ENCODE peak calls at places on chromosome 6, in nine cellular contexts. One of them, this sample, is unnamed.

GRCh38 chr6:104638841-104639290 is 220.9 kb downstream of the HACE1 start:
- DNase-seq in GM13976: no peak
- DNase-seq in HFF-Myc: no peak
- DNase-seq in brain microvascular endothelial cell: no peak
- DNase-seq in cardiac muscle cell: peak; percentile 87
- DNase-seq in RWPE1: no peak
- DNase-seq in fibroblast of mammary gland: peak; percentile 73
- DNase-seq in RWPE2: no peak
- DNase-seq in fibroblast of the aortic adventitia: peak; percentile 14
- DNase-seq in this sample: no peak

GRCh38 chr6:25447570-25447929 is 168.4 kb downstream of the CARMIL1 start:
- DNase-seq in fibroblast of the aortic adventitia: no peak
- DNase-seq in RWPE2: no peak
- DNase-seq in cardiac muscle cell: no peak
- DNase-seq in GM13976: peak; percentile 16
- DNase-seq in HFF-Myc: no peak
- DNase-seq in RWPE1: no peak
- DNase-seq in fibroblast of mammary gland: no peak
- DNase-seq in brain microvascular endothelial cell: no peak
- DNase-seq in this sample: no peak

GRCh38 chr6:16339263-16339587 is 100.8 kb downstream of the GMPR start:
- DNase-seq in cardiac muscle cell: no peak
- DNase-seq in fibroblast of the aortic adventitia: no peak
- DNase-seq in HFF-Myc: no peak
- DNase-seq in RWPE1: no peak
- DNase-seq in fibroblast of mammary gland: no peak
- DNase-seq in RWPE2: no peak
- DNase-seq in GM13976: no peak
- DNase-seq in brain microvascular endothelial cell: no peak
- DNase-seq in this sample: no peak

GRCh38 chr6:83019741-83020140 is 45.9 kb downstream of the UBE3D start:
- DNase-seq in fibroblast of the aortic adventitia: no peak
- DNase-seq in brain microvascular endothelial cell: no peak
- DNase-seq in fibroblast of mammary gland: no peak
- DNase-seq in cardiac muscle cell: no peak
- DNase-seq in RWPE2: no peak
- DNase-seq in GM13976: no peak
- DNase-seq in HFF-Myc: no peak
- DNase-seq in RWPE1: no peak
- DNase-seq in this sample: no peak

GRCh38 chr6:17813561-17813960 is 106.8 kb upstream of the NUP153 start:
- DNase-seq in brain microvascular endothelial cell: no peak
- DNase-seq in cardiac muscle cell: no peak
- DNase-seq in HFF-Myc: no peak
- DNase-seq in fibroblast of mammary gland: no peak
- DNase-seq in RWPE1: no peak
- DNase-seq in fibroblast of the aortic adventitia: no peak
- DNase-seq in RWPE2: no peak
- DNase-seq in GM13976: no peak
- DNase-seq in this sample: no peak

GRCh38 chr6:117605169-117605826 is 3.0 kb upstream of the GOPC start:
- DNase-seq in HFF-Myc: peak; percentile 74
- DNase-seq in GM13976: peak; percentile 64
- DNase-seq in fibroblast of the aortic adventitia: peak; percentile 90
- DNase-seq in brain microvascular endothelial cell: peak; percentile 56
- DNase-seq in fibroblast of mammary gland: peak; percentile 85
- DNase-seq in RWPE2: no peak
- DNase-seq in cardiac muscle cell: peak; percentile 86
- DNase-seq in RWPE1: peak; percentile 68
- DNase-seq in this sample: no peak

GRCh38 chr6:45495404-45496084 is 117.8 kb upstream of the SUPT3H start:
- DNase-seq in GM13976: no peak
- DNase-seq in fibroblast of mammary gland: no peak
- DNase-seq in cardiac muscle cell: no peak
- DNase-seq in HFF-Myc: no peak
- DNase-seq in fibroblast of the aortic adventitia: no peak
- DNase-seq in RWPE1: no peak
- DNase-seq in RWPE2: no peak
- DNase-seq in brain microvascular endothelial cell: no peak
- DNase-seq in this sample: no peak

GRCh38 chr6:37354526-37355384 is 972 bp downstream of the RNF8 start:
- DNase-seq in RWPE2: peak; percentile 45
- DNase-seq in brain microvascular endothelial cell: no peak
- DNase-seq in cardiac muscle cell: peak; percentile 28
- DNase-seq in GM13976: peak; percentile 61
- DNase-seq in fibroblast of the aortic adventitia: no peak
- DNase-seq in HFF-Myc: no peak
- DNase-seq in RWPE1: peak; percentile 57
- DNase-seq in fibroblast of mammary gland: peak; percentile 15
- DNase-seq in this sample: peak; percentile 44

GRCh38 chr6:158759966-158760617 is 59.1 kb downstream of the EZR start:
- DNase-seq in brain microvascular endothelial cell: no peak
- DNase-seq in cardiac muscle cell: no peak
- DNase-seq in fibroblast of mammary gland: no peak
- DNase-seq in RWPE1: no peak
- DNase-seq in HFF-Myc: no peak
- DNase-seq in GM13976: no peak
- DNase-seq in fibroblast of the aortic adventitia: no peak
- DNase-seq in RWPE2: no peak
- DNase-seq in this sample: no peak

GRCh38 chr6:17932362-17932852 is 55.0 kb downstream of the KIF13A start:
- DNase-seq in fibroblast of the aortic adventitia: peak; percentile 89
- DNase-seq in cardiac muscle cell: peak; percentile 96
- DNase-seq in RWPE2: no peak
- DNase-seq in GM13976: no peak
- DNase-seq in fibroblast of mammary gland: peak; percentile 96
- DNase-seq in HFF-Myc: peak; percentile 81
- DNase-seq in RWPE1: no peak
- DNase-seq in brain microvascular endothelial cell: peak; percentile 95
- DNase-seq in this sample: no peak

GRCh38 chr6:2859325-2859700 is 17.6 kb upstream of the SERPINB1 start:
- DNase-seq in brain microvascular endothelial cell: no peak
- DNase-seq in RWPE1: no peak
- DNase-seq in fibroblast of the aortic adventitia: no peak
- DNase-seq in HFF-Myc: no peak
- DNase-seq in cardiac muscle cell: no peak
- DNase-seq in RWPE2: no peak
- DNase-seq in GM13976: no peak
- DNase-seq in fibroblast of mammary gland: no peak
- DNase-seq in this sample: no peak

GRCh38 chr6:111129003-111129402 is 41.7 kb downstream of the SLC16A10 start:
- DNase-seq in HFF-Myc: no peak
- DNase-seq in brain microvascular endothelial cell: no peak
- DNase-seq in fibroblast of the aortic adventitia: peak; percentile 5
- DNase-seq in RWPE1: no peak
- DNase-seq in cardiac muscle cell: peak; percentile 25
- DNase-seq in fibroblast of mammary gland: peak; percentile 6
- DNase-seq in GM13976: no peak
- DNase-seq in RWPE2: no peak
- DNase-seq in this sample: no peak

GRCh38 chr6:168815229-168815628 is 374.2 kb downstream of the SMOC2 start:
- DNase-seq in RWPE2: no peak
- DNase-seq in HFF-Myc: no peak
- DNase-seq in GM13976: no peak
- DNase-seq in cardiac muscle cell: peak; percentile 6
- DNase-seq in brain microvascular endothelial cell: no peak
- DNase-seq in fibroblast of the aortic adventitia: no peak
- DNase-seq in RWPE1: no peak
- DNase-seq in fibroblast of mammary gland: no peak
- DNase-seq in this sample: no peak

DNA sequence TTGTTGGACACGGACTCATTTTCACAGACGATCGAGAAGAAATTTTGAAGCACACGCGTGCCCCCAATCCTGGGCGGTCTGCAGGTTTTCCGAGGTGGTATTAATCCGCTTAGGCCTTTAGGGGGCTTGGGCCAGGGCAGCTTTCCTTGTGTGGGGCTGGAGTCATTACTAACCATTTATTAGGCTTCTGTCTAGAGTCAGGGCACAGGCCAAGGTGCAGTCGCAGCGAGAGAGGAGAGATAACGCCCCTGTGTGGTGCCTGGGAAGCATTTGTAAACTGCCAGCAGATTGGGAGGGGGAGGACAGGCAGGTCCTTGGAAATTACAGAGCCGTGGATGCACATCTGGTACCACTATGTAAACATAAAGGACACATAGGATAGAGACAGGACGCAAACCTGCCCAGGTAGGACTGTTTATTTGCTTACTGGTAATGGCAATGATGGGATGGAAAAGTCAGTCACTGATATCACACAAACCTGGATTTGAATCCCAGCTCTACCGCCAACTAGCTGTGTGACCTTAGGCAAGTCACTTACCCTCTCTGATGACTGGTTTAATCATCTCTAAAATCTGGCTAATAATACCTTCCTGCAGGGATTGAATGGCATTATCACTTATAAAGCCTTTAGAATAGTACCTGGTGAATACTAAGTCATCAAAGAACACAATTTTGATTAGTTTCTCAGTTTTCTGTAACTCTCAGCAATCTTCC is 76.4 kb downstream of the TMEM242 start:
- DNase-seq in HFF-Myc: no peak
- DNase-seq in fibroblast of mammary gland: no peak
- DNase-seq in brain microvascular endothelial cell: no peak
- DNase-seq in RWPE1: no peak
- DNase-seq in GM13976: no peak
- DNase-seq in cardiac muscle cell: no peak
- DNase-seq in RWPE2: no peak
- DNase-seq in fibroblast of the aortic adventitia: no peak
- DNase-seq in this sample: no peak
- TF ChIP-seq CTCF in HFF-Myc: no peak
- TF ChIP-seq CTCF in fibroblast of mammary gland: no peak
- TF ChIP-seq CTCF in brain microvascular endothelial cell: no peak
- TF ChIP-seq CTCF in RWPE1: no peak
- TF ChIP-seq CTCF in GM13976: no peak
- TF ChIP-seq CTCF in cardiac muscle cell: no peak
- TF ChIP-seq CTCF in RWPE2: no peak
- TF ChIP-seq CTCF in fibroblast of the aortic adventitia: no peak
- TF ChIP-seq CTCF in this sample: no peak

DNA sequence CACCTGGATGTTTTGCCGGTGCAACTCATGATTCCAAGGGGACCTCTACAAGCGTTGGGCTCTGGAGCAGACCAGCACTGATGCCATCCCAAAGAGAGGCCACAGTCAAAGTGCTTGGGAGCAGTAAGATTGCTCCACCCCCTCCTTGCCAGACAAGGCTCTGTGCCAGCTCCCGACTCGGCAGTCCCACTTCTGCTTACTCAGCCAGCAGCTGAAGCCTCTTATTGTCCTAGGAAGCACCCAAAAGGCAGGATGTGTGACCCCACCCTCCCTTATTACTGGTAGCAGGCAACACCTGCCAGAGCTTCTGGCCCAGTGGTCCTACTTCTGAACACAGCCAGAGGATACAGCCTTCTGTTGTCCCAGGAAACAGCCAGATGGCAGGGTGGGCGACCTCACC is 614.2 kb downstream of the TENT5A start:
- DNase-seq in fibroblast of mammary gland: peak; percentile 43
- DNase-seq in GM13976: no peak
- DNase-seq in fibroblast of the aortic adventitia: no peak
- DNase-seq in brain microvascular endothelial cell: no peak
- DNase-seq in RWPE2: no peak
- DNase-seq in RWPE1: no peak
- DNase-seq in HFF-Myc: no peak
- DNase-seq in cardiac muscle cell: no peak
- DNase-seq in this sample: no peak
- TF ChIP-seq CTCF in fibroblast of mammary gland: no peak
- TF ChIP-seq CTCF in GM13976: no peak
- TF ChIP-seq CTCF in fibroblast of the aortic adventitia: no peak
- TF ChIP-seq CTCF in brain microvascular endothelial cell: no peak
- TF ChIP-seq CTCF in RWPE2: no peak
- TF ChIP-seq CTCF in RWPE1: no peak
- TF ChIP-seq CTCF in HFF-Myc: no peak
- TF ChIP-seq CTCF in cardiac muscle cell: no peak
- TF ChIP-seq CTCF in this sample: no peak

GRCh38 chr6:106014930-106015329 is 71.2 kb upstream of the PRDM1 start:
- DNase-seq in HFF-Myc: no peak
- DNase-seq in fibroblast of the aortic adventitia: no peak
- DNase-seq in cardiac muscle cell: no peak
- DNase-seq in GM13976: no peak
- DNase-seq in fibroblast of mammary gland: no peak
- DNase-seq in brain microvascular endothelial cell: no peak
- DNase-seq in RWPE1: no peak
- DNase-seq in RWPE2: no peak
- DNase-seq in this sample: no peak
- TF ChIP-seq CTCF in HFF-Myc: no peak
- TF ChIP-seq CTCF in fibroblast of the aortic adventitia: no peak
- TF ChIP-seq CTCF in cardiac muscle cell: no peak
- TF ChIP-seq CTCF in GM13976: no peak
- TF ChIP-seq CTCF in fibroblast of mammary gland: no peak
- TF ChIP-seq CTCF in brain microvascular endothelial cell: no peak
- TF ChIP-seq CTCF in RWPE1: no peak
- TF ChIP-seq CTCF in RWPE2: no peak
- TF ChIP-seq CTCF in this sample: no peak

DNA sequence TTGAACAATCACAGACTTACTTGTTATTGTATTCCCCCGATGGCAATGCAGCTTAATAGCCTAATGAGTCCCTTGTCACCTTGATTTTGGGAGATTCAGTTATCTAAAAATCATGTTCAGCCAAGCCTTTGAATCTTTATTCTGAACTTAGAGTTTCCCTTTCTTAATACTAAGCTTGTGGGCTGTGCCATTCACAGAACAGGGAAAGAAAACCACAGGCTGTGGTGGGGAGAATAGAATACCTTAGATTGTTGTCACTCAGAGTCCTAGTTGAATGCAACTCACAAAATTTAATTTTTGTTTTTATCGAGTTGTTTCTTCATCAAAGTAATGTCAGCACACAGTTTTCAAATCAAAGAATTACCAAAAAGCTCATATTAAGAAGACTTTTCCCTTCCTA is 37.4 kb downstream of the RFPL4B start:
- DNase-seq in GM13976: no peak
- DNase-seq in fibroblast of mammary gland: no peak
- DNase-seq in RWPE2: no peak
- DNase-seq in cardiac muscle cell: no peak
- DNase-seq in RWPE1: no peak
- DNase-seq in fibroblast of the aortic adventitia: no peak
- DNase-seq in brain microvascular endothelial cell: no peak
- DNase-seq in HFF-Myc: no peak
- DNase-seq in this sample: no peak
- TF ChIP-seq CTCF in GM13976: no peak
- TF ChIP-seq CTCF in fibroblast of mammary gland: no peak
- TF ChIP-seq CTCF in RWPE2: no peak
- TF ChIP-seq CTCF in cardiac muscle cell: no peak
- TF ChIP-seq CTCF in RWPE1: no peak
- TF ChIP-seq CTCF in fibroblast of the aortic adventitia: no peak
- TF ChIP-seq CTCF in brain microvascular endothelial cell: no peak
- TF ChIP-seq CTCF in HFF-Myc: no peak
- TF ChIP-seq CTCF in this sample: no peak

GRCh38 chr6:166591026-166591425 is 4.5 kb upstream of the RAMACL start:
- DNase-seq in RWPE1: no peak
- DNase-seq in GM13976: no peak
- DNase-seq in cardiac muscle cell: no peak
- DNase-seq in fibroblast of mammary gland: no peak
- DNase-seq in HFF-Myc: no peak
- DNase-seq in RWPE2: no peak
- DNase-seq in fibroblast of the aortic adventitia: no peak
- DNase-seq in brain microvascular endothelial cell: no peak
- DNase-seq in this sample: no peak
- TF ChIP-seq CTCF in RWPE1: no peak
- TF ChIP-seq CTCF in GM13976: no peak
- TF ChIP-seq CTCF in cardiac muscle cell: no peak
- TF ChIP-seq CTCF in fibroblast of mammary gland: no peak
- TF ChIP-seq CTCF in HFF-Myc: no peak
- TF ChIP-seq CTCF in RWPE2: no peak
- TF ChIP-seq CTCF in fibroblast of the aortic adventitia: no peak
- TF ChIP-seq CTCF in brain microvascular endothelial cell: no peak
- TF ChIP-seq CTCF in this sample: no peak